ENCODE peak calls at places on chromosomes 7 and 10, in six cellular contexts. One of them, this sample, is unnamed.

GRCh38 chr10:30374353-30374752 is 25.3 kb upstream of the MTPAP start:
- DNase-seq in PC-3: peak
- DNase-seq in neural crest cell: no peak
- DNase-seq in lower lobe of right lung: no peak
- DNase-seq in astrocyte of the spinal cord: no peak
- DNase-seq in Calu3: no peak
- DNase-seq in this sample: no peak

GRCh38 chr10:10165415-10165814 is 852.3 kb upstream of the CELF2 start:
- DNase-seq in lower lobe of right lung: no peak
- DNase-seq in Calu3: no peak
- DNase-seq in astrocyte of the spinal cord: no peak
- DNase-seq in neural crest cell: no peak
- DNase-seq in PC-3: no peak
- DNase-seq in this sample: no peak

GRCh38 chr10:93967756-93968155 is 26.0 kb upstream of the PLCE1 start:
- DNase-seq in astrocyte of the spinal cord: no peak
- DNase-seq in PC-3: no peak
- DNase-seq in Calu3: no peak
- DNase-seq in neural crest cell: no peak
- DNase-seq in lower lobe of right lung: no peak
- DNase-seq in this sample: no peak

GRCh38 chr10:88980247-88980646 is 10.4 kb upstream of the FAS start:
- DNase-seq in astrocyte of the spinal cord: no peak
- DNase-seq in lower lobe of right lung: no peak
- DNase-seq in neural crest cell: no peak
- DNase-seq in PC-3: no peak
- DNase-seq in Calu3: no peak
- DNase-seq in this sample: no peak

GRCh38 chr7:153381275-153382119 is 621.9 kb downstream of the ACTR3B start:
- DNase-seq in astrocyte of the spinal cord: no peak
- DNase-seq in lower lobe of right lung: no peak
- DNase-seq in PC-3: peak
- DNase-seq in Calu3: no peak
- DNase-seq in neural crest cell: no peak
- DNase-seq in this sample: peak

GRCh38 chr7:112874909-112875308 is 84.7 kb upstream of the TMEM168 start:
- DNase-seq in lower lobe of right lung: no peak
- DNase-seq in PC-3: no peak
- DNase-seq in Calu3: no peak
- DNase-seq in neural crest cell: no peak
- DNase-seq in astrocyte of the spinal cord: no peak
- DNase-seq in this sample: no peak

GRCh38 chr7:151275813-151276577 is 27.5 kb upstream of the SMARCD3 start:
- DNase-seq in Calu3: no peak
- DNase-seq in neural crest cell: no peak
- DNase-seq in lower lobe of right lung: no peak
- DNase-seq in astrocyte of the spinal cord: no peak
- DNase-seq in PC-3: no peak
- DNase-seq in this sample: no peak

GRCh38 chr10:120506674-120507073 is 49.6 kb downstream of the PLPP4 start:
- DNase-seq in neural crest cell: no peak
- DNase-seq in astrocyte of the spinal cord: peak
- DNase-seq in PC-3: no peak
- DNase-seq in Calu3: no peak
- DNase-seq in lower lobe of right lung: no peak
- DNase-seq in this sample: no peak

GRCh38 chr10:131437556-131438465 is 126.3 kb upstream of the TCERG1L start:
- DNase-seq in astrocyte of the spinal cord: no peak
- DNase-seq in lower lobe of right lung: no peak
- DNase-seq in neural crest cell: no peak
- DNase-seq in PC-3: no peak
- DNase-seq in Calu3: no peak
- DNase-seq in this sample: no peak

GRCh38 chr7:69228212-69228811 is 370.0 kb upstream of the AUTS2 start:
- DNase-seq in Calu3: no peak
- DNase-seq in lower lobe of right lung: no peak
- DNase-seq in astrocyte of the spinal cord: no peak
- DNase-seq in neural crest cell: no peak
- DNase-seq in PC-3: no peak
- DNase-seq in this sample: no peak

GRCh38 chr10:113709221-113709838 is 29.6 kb downstream of the CASP7 start:
- DNase-seq in PC-3: peak
- DNase-seq in astrocyte of the spinal cord: peak
- DNase-seq in lower lobe of right lung: no peak
- DNase-seq in neural crest cell: no peak
- DNase-seq in Calu3: no peak
- DNase-seq in this sample: no peak

GRCh38 chr10:113706623-113707022 is 26.9 kb downstream of the CASP7 start:
- DNase-seq in neural crest cell: no peak
- DNase-seq in astrocyte of the spinal cord: no peak
- DNase-seq in PC-3: no peak
- DNase-seq in Calu3: no peak
- DNase-seq in lower lobe of right lung: no peak
- DNase-seq in this sample: no peak

GRCh38 chr10:113708640-113709039 is 28.9 kb downstream of the CASP7 start:
- DNase-seq in PC-3: no peak
- DNase-seq in lower lobe of right lung: no peak
- DNase-seq in neural crest cell: no peak
- DNase-seq in Calu3: no peak
- DNase-seq in astrocyte of the spinal cord: no peak
- DNase-seq in this sample: no peak

GRCh38 chr10:113705344-113705878 is 25.7 kb downstream of the CASP7 start:
- DNase-seq in Calu3: no peak
- DNase-seq in lower lobe of right lung: no peak
- DNase-seq in neural crest cell: no peak
- DNase-seq in astrocyte of the spinal cord: no peak
- DNase-seq in PC-3: no peak
- DNase-seq in this sample: no peak

DNA sequence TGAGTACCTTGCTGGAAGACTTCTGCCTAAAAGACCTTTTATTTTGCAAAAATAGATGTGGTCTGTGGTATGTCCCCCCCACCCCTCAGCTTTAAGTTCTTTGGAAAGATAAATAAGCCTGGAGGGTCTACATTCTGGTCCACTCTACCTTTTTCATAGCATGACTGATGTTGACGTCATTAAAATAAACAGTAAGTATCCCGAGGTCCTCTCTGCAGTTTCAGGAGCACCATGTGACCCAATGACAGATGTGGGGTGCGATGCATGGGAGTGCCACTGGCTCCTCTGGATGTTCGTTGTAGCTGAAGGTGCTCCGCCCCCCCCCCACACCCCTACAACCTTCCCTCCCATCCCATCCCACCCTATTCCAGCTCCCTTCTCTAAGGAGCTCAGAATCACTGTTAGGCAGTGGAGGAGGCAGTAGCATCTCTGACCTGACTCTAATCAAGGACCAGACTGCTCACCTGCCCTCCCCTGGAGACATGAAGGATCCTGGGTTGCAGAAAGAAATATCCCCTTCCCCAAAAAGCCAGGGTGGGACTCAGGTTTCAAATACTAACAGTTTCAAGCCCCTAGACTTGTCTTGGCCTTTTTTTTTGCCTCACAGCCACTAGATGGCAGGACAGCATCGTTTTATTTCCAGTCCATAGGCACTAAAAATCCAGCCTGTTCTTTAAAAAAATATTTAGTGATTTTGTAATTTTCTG is 25.1 kb downstream of the CASP7 start:
- DNase-seq in PC-3: peak
- DNase-seq in astrocyte of the spinal cord: peak
- DNase-seq in lower lobe of right lung: no peak
- DNase-seq in neural crest cell: peak
- DNase-seq in Calu3: peak
- DNase-seq in this sample: peak
- TF ChIP-seq CTCF in PC-3: peak
- TF ChIP-seq CTCF in astrocyte of the spinal cord: peak
- TF ChIP-seq CTCF in lower lobe of right lung: peak
- TF ChIP-seq CTCF in neural crest cell: peak
- TF ChIP-seq CTCF in Calu3: peak
- TF ChIP-seq CTCF in this sample: peak

GRCh38 chr7:101220295-101220694 is 2.3 kb downstream of the ZNHIT1 start:
- DNase-seq in lower lobe of right lung: no peak
- DNase-seq in Calu3: no peak
- DNase-seq in PC-3: no peak
- DNase-seq in neural crest cell: no peak
- DNase-seq in astrocyte of the spinal cord: no peak
- DNase-seq in this sample: no peak

GRCh38 chr7:101218236-101219130 is 518 bp downstream of the ZNHIT1 start:
- DNase-seq in lower lobe of right lung: no peak
- DNase-seq in neural crest cell: no peak
- DNase-seq in PC-3: no peak
- DNase-seq in astrocyte of the spinal cord: no peak
- DNase-seq in Calu3: no peak
- DNase-seq in this sample: no peak

GRCh38 chr7:101216001-101216859 is 1.2 kb downstream of the PLOD3 start:
- DNase-seq in astrocyte of the spinal cord: peak
- DNase-seq in neural crest cell: no peak
- DNase-seq in Calu3: no peak
- DNase-seq in PC-3: peak
- DNase-seq in lower lobe of right lung: peak
- DNase-seq in this sample: no peak

GRCh38 chr7:101217388-101218235 is at the start of the genes PLOD3 and ZNHIT1:
- DNase-seq in PC-3: peak
- DNase-seq in lower lobe of right lung: peak
- DNase-seq in astrocyte of the spinal cord: peak
- DNase-seq in neural crest cell: peak
- DNase-seq in Calu3: peak
- DNase-seq in this sample: peak

GRCh38 chr7:101216860-101217387 is 457 bp downstream of the PLOD3 start:
- DNase-seq in lower lobe of right lung: no peak
- DNase-seq in Calu3: no peak
- DNase-seq in neural crest cell: no peak
- DNase-seq in astrocyte of the spinal cord: no peak
- DNase-seq in PC-3: no peak
- DNase-seq in this sample: peak
- TF ChIP-seq CTCF in lower lobe of right lung: no peak
- TF ChIP-seq CTCF in Calu3: no peak
- TF ChIP-seq CTCF in neural crest cell: no peak
- TF ChIP-seq CTCF in astrocyte of the spinal cord: no peak
- TF ChIP-seq CTCF in PC-3: no peak
- TF ChIP-seq CTCF in this sample: no peak

DNA sequence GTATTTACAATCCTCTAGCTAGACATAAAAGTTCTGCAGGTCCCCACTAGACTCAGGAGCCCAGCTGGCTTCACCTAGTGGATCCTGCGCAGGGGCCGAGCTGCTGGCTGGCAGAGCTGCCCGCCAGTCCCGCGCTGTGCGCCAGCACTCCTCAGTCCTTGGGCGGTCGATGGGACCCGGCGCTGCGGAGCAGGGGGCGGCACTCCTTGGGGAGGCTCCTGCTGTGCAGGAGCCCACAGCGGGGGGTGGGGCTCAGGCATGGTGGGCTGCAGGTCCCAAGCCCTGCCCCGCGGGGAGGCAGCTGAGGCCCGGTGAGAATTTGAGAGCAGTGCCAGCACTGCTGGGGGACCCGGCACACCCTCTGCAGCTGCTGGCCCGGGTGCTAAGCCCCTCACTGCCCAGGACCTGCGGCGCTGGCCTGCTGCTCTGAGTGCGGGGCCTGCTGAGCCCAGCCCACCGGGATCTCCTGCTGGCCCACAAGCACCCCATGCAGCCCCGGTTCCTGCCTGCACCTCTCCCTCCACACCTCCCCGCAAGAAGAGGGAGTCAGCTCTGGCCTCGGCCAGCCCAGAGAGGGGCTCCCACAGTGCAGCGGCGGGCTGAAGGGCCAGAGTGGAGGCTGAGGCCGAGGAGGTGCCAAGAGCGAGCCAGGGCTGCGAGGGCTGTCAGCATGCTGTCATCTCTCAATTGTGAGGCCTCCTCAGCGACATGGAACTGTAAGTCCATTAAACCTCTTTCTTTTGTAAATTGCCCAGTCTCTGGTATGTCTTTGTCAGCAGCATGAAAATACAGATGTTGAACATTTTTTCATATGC is 63.1 kb downstream of the TFAM start:
- DNase-seq in neural crest cell: no peak
- DNase-seq in lower lobe of right lung: no peak
- DNase-seq in PC-3: no peak
- DNase-seq in Calu3: no peak
- DNase-seq in astrocyte of the spinal cord: no peak
- DNase-seq in this sample: no peak
- TF ChIP-seq CTCF in neural crest cell: no peak
- TF ChIP-seq CTCF in lower lobe of right lung: no peak
- TF ChIP-seq CTCF in PC-3: no peak
- TF ChIP-seq CTCF in Calu3: no peak
- TF ChIP-seq CTCF in astrocyte of the spinal cord: no peak
- TF ChIP-seq CTCF in this sample: no peak

GRCh38 chr7:158829021-158829341 is 328 bp downstream of the ESYT2 start:
- DNase-seq in astrocyte of the spinal cord: peak
- DNase-seq in lower lobe of right lung: peak
- DNase-seq in Calu3: peak
- DNase-seq in PC-3: peak
- DNase-seq in neural crest cell: peak
- DNase-seq in this sample: peak

GRCh38 chr7:158827411-158828342 is 1.6 kb downstream of the ESYT2 start:
- DNase-seq in lower lobe of right lung: no peak
- DNase-seq in Calu3: no peak
- DNase-seq in PC-3: peak
- DNase-seq in astrocyte of the spinal cord: peak
- DNase-seq in neural crest cell: no peak
- DNase-seq in this sample: no peak

GRCh38 chr7:158830211-158830723 is 958 bp upstream of the ESYT2 start:
- DNase-seq in PC-3: no peak
- DNase-seq in lower lobe of right lung: no peak
- DNase-seq in astrocyte of the spinal cord: no peak
- DNase-seq in Calu3: no peak
- DNase-seq in neural crest cell: no peak
- DNase-seq in this sample: no peak

GRCh38 chr7:158828343-158829020 is 827 bp downstream of the ESYT2 start:
- DNase-seq in Calu3: peak
- DNase-seq in astrocyte of the spinal cord: no peak
- DNase-seq in lower lobe of right lung: peak
- DNase-seq in PC-3: no peak
- DNase-seq in neural crest cell: peak
- DNase-seq in this sample: peak

DNA sequence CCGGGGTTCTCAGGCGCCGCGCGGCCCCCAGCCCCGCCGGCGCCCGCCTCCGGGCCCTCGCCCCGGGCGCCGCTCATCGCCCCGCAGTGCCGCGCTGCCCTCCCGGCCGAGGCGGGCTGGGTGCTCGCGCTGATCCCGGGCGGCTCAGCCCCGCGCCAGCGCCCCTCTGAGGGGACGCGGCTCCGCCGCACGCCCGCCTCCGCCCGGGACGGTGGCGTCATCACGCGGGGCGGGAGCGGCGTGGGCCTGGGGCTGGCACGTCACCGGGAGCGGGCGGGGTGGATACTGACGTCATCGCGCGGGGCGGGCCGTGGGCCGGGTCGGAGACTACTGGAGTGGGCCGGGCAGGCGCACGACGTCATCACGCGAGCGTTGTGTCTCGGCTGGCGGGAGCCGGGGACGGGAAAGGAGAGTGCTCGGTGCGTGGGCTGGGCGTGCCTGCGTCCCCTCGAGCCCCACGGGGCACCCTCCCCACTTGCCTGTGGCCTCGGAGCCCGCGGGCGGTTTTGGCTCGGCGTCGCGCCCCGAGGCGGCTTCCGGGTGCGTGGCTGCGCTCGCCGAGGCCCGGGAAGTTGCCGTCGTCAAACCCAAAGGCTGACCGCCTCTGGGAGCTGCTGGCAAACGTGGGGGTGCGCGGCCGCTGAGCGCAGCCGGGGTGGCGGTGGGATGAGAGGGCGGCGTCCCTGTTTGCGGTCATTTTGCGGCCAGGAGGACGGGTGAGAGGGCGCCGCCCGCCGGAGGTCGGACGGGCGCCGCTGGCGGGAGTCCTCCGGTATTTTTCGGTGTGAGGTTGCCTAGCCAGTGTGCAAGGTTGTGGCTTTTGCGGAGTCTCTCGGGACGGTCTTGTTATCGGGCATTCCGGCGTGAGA is at the start of gene ESYT2:
- DNase-seq in Calu3: peak
- DNase-seq in astrocyte of the spinal cord: peak
- DNase-seq in neural crest cell: peak
- DNase-seq in lower lobe of right lung: peak
- DNase-seq in PC-3: peak
- DNase-seq in this sample: peak
- TF ChIP-seq CTCF in Calu3: no peak
- TF ChIP-seq CTCF in astrocyte of the spinal cord: peak
- TF ChIP-seq CTCF in neural crest cell: peak
- TF ChIP-seq CTCF in lower lobe of right lung: no peak
- TF ChIP-seq CTCF in PC-3: peak
- TF ChIP-seq CTCF in this sample: no peak

This sample was measured in endothelial cell.